ENCODE peak calls at places on chromosomes 6 and 20, in nine cellular contexts. One of them, this sample, is unnamed.

GRCh38 chr6:43812850-43813584 is 43.0 kb downstream of the VEGFA start:
- DNase-seq in foreskin fibroblast: no peak
- DNase-seq in effector CD4-positive, alpha-beta T cell: no peak
- DNase-seq in fibroblast of pulmonary artery: no peak
- DNase-seq in choroid plexus epithelial cell: peak; percentile 61
- DNase-seq in GDM1: peak; percentile 51
- DNase-seq in foreskin melanocyte: no peak
- DNase-seq in NCI-H460: no peak
- DNase-seq in T follicular helper cell: no peak
- DNase-seq in this sample: no peak

GRCh38 chr6:156718647-156719394 is 58.4 kb upstream of the ARID1B start:
- DNase-seq in foreskin fibroblast: peak; percentile 17
- DNase-seq in effector CD4-positive, alpha-beta T cell: no peak
- DNase-seq in fibroblast of pulmonary artery: peak; percentile 27
- DNase-seq in choroid plexus epithelial cell: peak; percentile 70
- DNase-seq in GDM1: no peak
- DNase-seq in foreskin melanocyte: no peak
- DNase-seq in NCI-H460: no peak
- DNase-seq in T follicular helper cell: no peak
- DNase-seq in this sample: no peak

GRCh38 chr6:39887692-39888450 is 46.4 kb downstream of the MOCS1 start:
- DNase-seq in foreskin fibroblast: peak; percentile 97
- DNase-seq in effector CD4-positive, alpha-beta T cell: no peak
- DNase-seq in fibroblast of pulmonary artery: peak; percentile 96
- DNase-seq in choroid plexus epithelial cell: peak; percentile 96
- DNase-seq in GDM1: no peak
- DNase-seq in foreskin melanocyte: peak; percentile 89
- DNase-seq in NCI-H460: no peak
- DNase-seq in T follicular helper cell: no peak
- DNase-seq in this sample: peak; percentile 13

GRCh38 chr6:31008165-31008564 is 2.1 kb upstream of the MUC22 start:
- DNase-seq in foreskin fibroblast: no peak
- DNase-seq in effector CD4-positive, alpha-beta T cell: no peak
- DNase-seq in fibroblast of pulmonary artery: no peak
- DNase-seq in choroid plexus epithelial cell: no peak
- DNase-seq in GDM1: no peak
- DNase-seq in foreskin melanocyte: no peak
- DNase-seq in NCI-H460: no peak
- DNase-seq in T follicular helper cell: no peak
- DNase-seq in this sample: no peak

GRCh38 chr20:63863798-63864544 is 1.1 kb upstream of the TPD52L2 start:
- DNase-seq in foreskin fibroblast: peak; percentile 92
- DNase-seq in effector CD4-positive, alpha-beta T cell: peak; percentile 71
- DNase-seq in fibroblast of pulmonary artery: peak; percentile 77
- DNase-seq in choroid plexus epithelial cell: peak; percentile 85
- DNase-seq in GDM1: peak; percentile 98
- DNase-seq in foreskin melanocyte: peak; percentile 42
- DNase-seq in NCI-H460: peak; percentile 58
- DNase-seq in T follicular helper cell: peak; percentile 59
- DNase-seq in this sample: peak; percentile 23

GRCh38 chr6:156273065-156273711 is 504.0 kb upstream of the ARID1B start:
- DNase-seq in foreskin fibroblast: no peak
- DNase-seq in effector CD4-positive, alpha-beta T cell: no peak
- DNase-seq in fibroblast of pulmonary artery: no peak
- DNase-seq in choroid plexus epithelial cell: no peak
- DNase-seq in GDM1: no peak
- DNase-seq in foreskin melanocyte: no peak
- DNase-seq in NCI-H460: no peak
- DNase-seq in T follicular helper cell: no peak
- DNase-seq in this sample: no peak

GRCh38 chr6:139943391-139943790 is 568.9 kb upstream of the CITED2 start:
- DNase-seq in foreskin fibroblast: peak; percentile 92
- DNase-seq in effector CD4-positive, alpha-beta T cell: no peak
- DNase-seq in fibroblast of pulmonary artery: peak; percentile 90
- DNase-seq in choroid plexus epithelial cell: peak; percentile 85
- DNase-seq in GDM1: no peak
- DNase-seq in foreskin melanocyte: no peak
- DNase-seq in NCI-H460: peak; percentile 24
- DNase-seq in T follicular helper cell: no peak
- DNase-seq in this sample: no peak

GRCh38 chr6:165925474-165926156 is 242.0 kb downstream of the TBXT start:
- DNase-seq in foreskin fibroblast: no peak
- DNase-seq in effector CD4-positive, alpha-beta T cell: no peak
- DNase-seq in fibroblast of pulmonary artery: peak; percentile 15
- DNase-seq in choroid plexus epithelial cell: peak; percentile 19
- DNase-seq in GDM1: no peak
- DNase-seq in foreskin melanocyte: peak; percentile 18
- DNase-seq in NCI-H460: no peak
- DNase-seq in T follicular helper cell: no peak
- DNase-seq in this sample: no peak

GRCh38 chr20:4602297-4602631 is 119.4 kb upstream of the PRND start:
- DNase-seq in foreskin fibroblast: peak; percentile 69
- DNase-seq in effector CD4-positive, alpha-beta T cell: no peak
- DNase-seq in fibroblast of pulmonary artery: no peak
- DNase-seq in choroid plexus epithelial cell: no peak
- DNase-seq in GDM1: no peak
- DNase-seq in foreskin melanocyte: no peak
- DNase-seq in NCI-H460: no peak
- DNase-seq in T follicular helper cell: no peak
- DNase-seq in this sample: no peak

GRCh38 chr20:33725607-33726264 is 5.6 kb upstream of the PXMP4 start:
- DNase-seq in foreskin fibroblast: peak; percentile 34
- DNase-seq in effector CD4-positive, alpha-beta T cell: no peak
- DNase-seq in fibroblast of pulmonary artery: no peak
- DNase-seq in choroid plexus epithelial cell: peak; percentile 23
- DNase-seq in GDM1: no peak
- DNase-seq in foreskin melanocyte: no peak
- DNase-seq in NCI-H460: no peak
- DNase-seq in T follicular helper cell: no peak
- DNase-seq in this sample: no peak

GRCh38 chr20:50724851-50725721 is 6.3 kb upstream of the PARD6B start:
- DNase-seq in foreskin fibroblast: peak; percentile 97
- DNase-seq in effector CD4-positive, alpha-beta T cell: no peak
- DNase-seq in fibroblast of pulmonary artery: peak; percentile 97
- DNase-seq in choroid plexus epithelial cell: peak; percentile 93
- DNase-seq in GDM1: no peak
- DNase-seq in foreskin melanocyte: peak; percentile 84
- DNase-seq in NCI-H460: no peak
- DNase-seq in T follicular helper cell: no peak
- DNase-seq in this sample: no peak

GRCh38 chr20:10644458-10645204 is 29.2 kb downstream of the JAG1 start:
- DNase-seq in foreskin fibroblast: no peak
- DNase-seq in effector CD4-positive, alpha-beta T cell: no peak
- DNase-seq in fibroblast of pulmonary artery: no peak
- DNase-seq in choroid plexus epithelial cell: no peak
- DNase-seq in GDM1: no peak
- DNase-seq in foreskin melanocyte: no peak
- DNase-seq in NCI-H460: no peak
- DNase-seq in T follicular helper cell: no peak
- DNase-seq in this sample: no peak

GRCh38 chr6:146544783-146545182 is 1.1 kb downstream of the RAB32 start:
- DNase-seq in foreskin fibroblast: peak; percentile 39
- DNase-seq in effector CD4-positive, alpha-beta T cell: no peak
- DNase-seq in fibroblast of pulmonary artery: no peak
- DNase-seq in choroid plexus epithelial cell: peak; percentile 16
- DNase-seq in GDM1: no peak
- DNase-seq in foreskin melanocyte: no peak
- DNase-seq in NCI-H460: no peak
- DNase-seq in T follicular helper cell: no peak
- DNase-seq in this sample: no peak

GRCh38 chr20:32506721-32507120 is 78.4 kb downstream of the NOL4L start:
- DNase-seq in foreskin fibroblast: no peak
- DNase-seq in effector CD4-positive, alpha-beta T cell: no peak
- DNase-seq in fibroblast of pulmonary artery: no peak
- DNase-seq in choroid plexus epithelial cell: no peak
- DNase-seq in GDM1: no peak
- DNase-seq in foreskin melanocyte: no peak
- DNase-seq in NCI-H460: no peak
- DNase-seq in T follicular helper cell: no peak
- DNase-seq in this sample: no peak

GRCh38 chr6:123742626-123743025 is 61.0 kb upstream of the NKAIN2 start:
- DNase-seq in foreskin fibroblast: no peak
- DNase-seq in effector CD4-positive, alpha-beta T cell: no peak
- DNase-seq in fibroblast of pulmonary artery: no peak
- DNase-seq in choroid plexus epithelial cell: peak; percentile 62
- DNase-seq in GDM1: no peak
- DNase-seq in foreskin melanocyte: peak; percentile 15
- DNase-seq in NCI-H460: no peak
- DNase-seq in T follicular helper cell: no peak
- DNase-seq in this sample: no peak

GRCh38 chr6:42744351-42744890 is 1.5 kb downstream of the TBCC start:
- DNase-seq in foreskin fibroblast: peak; percentile 43
- DNase-seq in effector CD4-positive, alpha-beta T cell: no peak
- DNase-seq in fibroblast of pulmonary artery: no peak
- DNase-seq in choroid plexus epithelial cell: no peak
- DNase-seq in GDM1: no peak
- DNase-seq in foreskin melanocyte: no peak
- DNase-seq in NCI-H460: no peak
- DNase-seq in T follicular helper cell: no peak
- DNase-seq in this sample: no peak

GRCh38 chr6:151071295-151071694 is 168.5 kb upstream of the AKAP12 start:
- DNase-seq in foreskin fibroblast: peak; percentile 93
- DNase-seq in effector CD4-positive, alpha-beta T cell: no peak
- DNase-seq in fibroblast of pulmonary artery: peak; percentile 88
- DNase-seq in choroid plexus epithelial cell: peak; percentile 97
- DNase-seq in GDM1: no peak
- DNase-seq in foreskin melanocyte: peak; percentile 96
- DNase-seq in NCI-H460: no peak
- DNase-seq in T follicular helper cell: no peak
- DNase-seq in this sample: no peak

GRCh38 chr20:7841291-7841966 is 98.8 kb downstream of the HAO1 start:
- DNase-seq in foreskin fibroblast: peak; percentile 81
- DNase-seq in effector CD4-positive, alpha-beta T cell: no peak
- DNase-seq in fibroblast of pulmonary artery: peak; percentile 66
- DNase-seq in choroid plexus epithelial cell: peak; percentile 62
- DNase-seq in GDM1: no peak
- DNase-seq in foreskin melanocyte: no peak
- DNase-seq in NCI-H460: no peak
- DNase-seq in T follicular helper cell: no peak
- DNase-seq in this sample: no peak

GRCh38 chr20:36629719-36630340 is 16.2 kb downstream of the SLA2 start:
- DNase-seq in foreskin fibroblast: no peak
- DNase-seq in effector CD4-positive, alpha-beta T cell: peak; percentile 8
- DNase-seq in fibroblast of pulmonary artery: no peak
- DNase-seq in choroid plexus epithelial cell: peak; percentile 52
- DNase-seq in GDM1: peak; percentile 43
- DNase-seq in foreskin melanocyte: no peak
- DNase-seq in NCI-H460: no peak
- DNase-seq in T follicular helper cell: no peak
- DNase-seq in this sample: no peak

GRCh38 chr6:37695857-37696219 is 1.8 kb downstream of the MDGA1 start:
- DNase-seq in foreskin fibroblast: peak; percentile 29
- DNase-seq in effector CD4-positive, alpha-beta T cell: no peak
- DNase-seq in fibroblast of pulmonary artery: no peak
- DNase-seq in choroid plexus epithelial cell: no peak
- DNase-seq in GDM1: no peak
- DNase-seq in foreskin melanocyte: no peak
- DNase-seq in NCI-H460: no peak
- DNase-seq in T follicular helper cell: no peak
- DNase-seq in this sample: no peak

GRCh38 chr6:139330841-139331500 is 39.2 kb upstream of the TXLNB start:
- DNase-seq in foreskin fibroblast: peak; percentile 33
- DNase-seq in effector CD4-positive, alpha-beta T cell: no peak
- DNase-seq in fibroblast of pulmonary artery: peak; percentile 44
- DNase-seq in choroid plexus epithelial cell: peak; percentile 30
- DNase-seq in GDM1: no peak
- DNase-seq in foreskin melanocyte: no peak
- DNase-seq in NCI-H460: no peak
- DNase-seq in T follicular helper cell: no peak
- DNase-seq in this sample: no peak

GRCh38 chr6:23415819-23416427 is 710.1 kb upstream of the NRSN1 start:
- DNase-seq in foreskin fibroblast: no peak
- DNase-seq in effector CD4-positive, alpha-beta T cell: no peak
- DNase-seq in fibroblast of pulmonary artery: no peak
- DNase-seq in choroid plexus epithelial cell: no peak
- DNase-seq in GDM1: no peak
- DNase-seq in foreskin melanocyte: no peak
- DNase-seq in NCI-H460: no peak
- DNase-seq in T follicular helper cell: no peak
- DNase-seq in this sample: no peak

GRCh38 chr6:34055223-34055933 is 90.5 kb downstream of the GRM4 start:
- DNase-seq in foreskin fibroblast: peak; percentile 62
- DNase-seq in effector CD4-positive, alpha-beta T cell: peak; percentile 33
- DNase-seq in fibroblast of pulmonary artery: peak; percentile 65
- DNase-seq in choroid plexus epithelial cell: peak; percentile 69
- DNase-seq in GDM1: peak; percentile 70
- DNase-seq in foreskin melanocyte: peak; percentile 27
- DNase-seq in NCI-H460: peak; percentile 41
- DNase-seq in T follicular helper cell: peak; percentile 36
- DNase-seq in this sample: peak; percentile 87

GRCh38 chr6:137353842-137354397 is 134.7 kb upstream of the IFNGR1 start:
- DNase-seq in foreskin fibroblast: no peak
- DNase-seq in effector CD4-positive, alpha-beta T cell: no peak
- DNase-seq in fibroblast of pulmonary artery: no peak
- DNase-seq in choroid plexus epithelial cell: no peak
- DNase-seq in GDM1: no peak
- DNase-seq in foreskin melanocyte: no peak
- DNase-seq in NCI-H460: no peak
- DNase-seq in T follicular helper cell: no peak
- DNase-seq in this sample: no peak

GRCh38 chr6:84193140-84193708 is 34.2 kb downstream of the CEP162 start:
- DNase-seq in foreskin fibroblast: peak; percentile 81
- DNase-seq in effector CD4-positive, alpha-beta T cell: no peak
- DNase-seq in fibroblast of pulmonary artery: peak; percentile 49
- DNase-seq in choroid plexus epithelial cell: peak; percentile 43
- DNase-seq in GDM1: no peak
- DNase-seq in foreskin melanocyte: no peak
- DNase-seq in NCI-H460: no peak
- DNase-seq in T follicular helper cell: no peak
- DNase-seq in this sample: no peak

GRCh38 chr6:102619585-102619984 is 1226.1 kb downstream of the GRIK2 start:
- DNase-seq in foreskin fibroblast: no peak
- DNase-seq in effector CD4-positive, alpha-beta T cell: no peak
- DNase-seq in fibroblast of pulmonary artery: peak; percentile 2
- DNase-seq in choroid plexus epithelial cell: peak; percentile 17
- DNase-seq in GDM1: no peak
- DNase-seq in foreskin melanocyte: no peak
- DNase-seq in NCI-H460: peak; percentile 13
- DNase-seq in T follicular helper cell: no peak
- DNase-seq in this sample: no peak

GRCh38 chr20:17848249-17848648 is 120.3 kb downstream of the SNX5 start:
- DNase-seq in foreskin fibroblast: no peak
- DNase-seq in effector CD4-positive, alpha-beta T cell: no peak
- DNase-seq in fibroblast of pulmonary artery: no peak
- DNase-seq in choroid plexus epithelial cell: no peak
- DNase-seq in GDM1: no peak
- DNase-seq in foreskin melanocyte: no peak
- DNase-seq in NCI-H460: no peak
- DNase-seq in T follicular helper cell: no peak
- DNase-seq in this sample: no peak

GRCh38 chr20:54043044-54043967 is 27.1 kb downstream of the BCAS1 start:
- DNase-seq in foreskin fibroblast: no peak
- DNase-seq in effector CD4-positive, alpha-beta T cell: no peak
- DNase-seq in fibroblast of pulmonary artery: no peak
- DNase-seq in choroid plexus epithelial cell: no peak
- DNase-seq in GDM1: no peak
- DNase-seq in foreskin melanocyte: no peak
- DNase-seq in NCI-H460: no peak
- DNase-seq in T follicular helper cell: no peak
- DNase-seq in this sample: no peak

GRCh38 chr20:46559685-46560440 is 9.4 kb upstream of the OCSTAMP start:
- DNase-seq in foreskin fibroblast: no peak
- DNase-seq in effector CD4-positive, alpha-beta T cell: no peak
- DNase-seq in fibroblast of pulmonary artery: no peak
- DNase-seq in choroid plexus epithelial cell: peak; percentile 41
- DNase-seq in GDM1: no peak
- DNase-seq in foreskin melanocyte: no peak
- DNase-seq in NCI-H460: no peak
- DNase-seq in T follicular helper cell: no peak
- DNase-seq in this sample: no peak

GRCh38 chr6:11802886-11803595 is 24.4 kb upstream of the ADTRP start:
- DNase-seq in foreskin fibroblast: no peak
- DNase-seq in effector CD4-positive, alpha-beta T cell: no peak
- DNase-seq in fibroblast of pulmonary artery: no peak
- DNase-seq in choroid plexus epithelial cell: no peak
- DNase-seq in GDM1: no peak
- DNase-seq in foreskin melanocyte: no peak
- DNase-seq in NCI-H460: no peak
- DNase-seq in T follicular helper cell: no peak
- DNase-seq in this sample: no peak

GRCh38 chr6:124742971-124743370 is 219.3 kb upstream of the RNF217 start:
- DNase-seq in foreskin fibroblast: peak; percentile 20
- DNase-seq in effector CD4-positive, alpha-beta T cell: no peak
- DNase-seq in fibroblast of pulmonary artery: no peak
- DNase-seq in choroid plexus epithelial cell: peak; percentile 61
- DNase-seq in GDM1: no peak
- DNase-seq in foreskin melanocyte: no peak
- DNase-seq in NCI-H460: no peak
- DNase-seq in T follicular helper cell: no peak
- DNase-seq in this sample: no peak

This sample was measured in H1.